ENCODE peak calls at places on chromosomes 1 and 21, in four cellular contexts. Q is ovary; V is breast epithelium; L is CD8-positive, alpha-beta memory T cell. P is an unnamed sample. For H3K4me1, the result is how much of the 10 kb centered on the place peaks cover.

GRCh38 chr1:118960026-118960561 is 28.0 kb downstream of the TBX15 start:
- DNase-seq in V (no peak), Q (no peak), L (no peak), P (no peak)

GRCh38 chr21:45802956-45803612 is 159.6 kb downstream of the PCBP3 start:
- DNase-seq in Q (no peak), L (no peak), V (no peak), P (no peak)

GRCh38 chr1:209176866-209177430 is 406.6 kb upstream of the CAMK1G start:
- DNase-seq in V (no peak), L (no peak), Q (no peak), P (no peak)

GRCh38 chr1:232319106-232319505 is 310.8 kb downstream of the SIPA1L2 start:
- DNase-seq in Q (no peak), V (no peak), L (no peak), P (peak)

GRCh38 chr1:101088431-101088830 is 62.8 kb upstream of the DPH5 start:
- DNase-seq in Q (no peak), V (no peak), L (no peak), P (no peak)

GRCh38 chr1:12345350-12346217 is 115.8 kb downstream of the VPS13D start:
- DNase-seq in Q (no peak), V (no peak), L (no peak), P (no peak)

GRCh38 chr1:245704765-245705164 is 550.0 kb downstream of the KIF26B start:
- DNase-seq in L (no peak), Q (no peak), V (no peak), P (no peak)

GRCh38 chr1:3319874-3320245 is 134.6 kb upstream of the ARHGEF16 start:
- DNase-seq in V (no peak), L (no peak), Q (no peak), P (peak)

GRCh38 chr1:223680188-223680587 is 14.7 kb upstream of the CAPN8 start:
- DNase-seq in Q (no peak), L (no peak), V (no peak), P (no peak)

GRCh38 chr1:235326719-235327558 is 1.0 kb downstream of the ARID4B start:
- DNase-seq in V (peak), Q (peak), L (peak), P (peak)

GRCh38 chr1:25461783-25462182 is 31.1 kb downstream of the MACO1 start:
- DNase-seq in L (no peak), V (no peak), Q (no peak), P (no peak)

GRCh38 chr21:43318841-43319781 is 107.8 kb downstream of the SIK1 start:
- DNase-seq in Q (no peak), V (no peak), L (no peak), P (no peak)

GRCh38 chr21:37060296-37060695 is 12.6 kb downstream of the PIGP start:
- DNase-seq in L (no peak), Q (no peak), V (no peak), P (peak)

GRCh38 chr21:33712022-33712803 is 69.9 kb downstream of the ITSN1 start:
- DNase-seq in V (no peak), L (no peak), Q (no peak), P (no peak)

GRCh38 chr21:41064325-41064724 is 103.6 kb upstream of the BACE2 start:
- DNase-seq in V (peak), L (no peak), Q (no peak), P (no peak)

GRCh38 chr21:36499578-36500471 is 19.9 kb upstream of the CLDN14 start:
- DNase-seq in V (peak), L (no peak), Q (no peak), P (no peak)

GRCh38 chr1:63908016-63908415 is 134.2 kb downstream of the ROR1 start:
- DNase-seq in V (no peak), L (no peak), Q (no peak), P (no peak)

GRCh38 chr1:70156529-70157120 is 48.8 kb downstream of the LRRC40 start:
- DNase-seq in L (no peak), Q (no peak), V (no peak), P (no peak)

GRCh38 chr1:247103777-247104591 is at the start of gene ZNF669:
- DNase-seq in Q (peak), V (peak), L (peak), P (peak)

GRCh38 chr1:42176902-42177519 is 12.5 kb upstream of the GUCA2A start:
- DNase-seq in V (no peak), L (no peak), Q (no peak), P (no peak)

GRCh38 chr1:33872275-33872674 is 8.4 kb downstream of the HMGB4 start:
- DNase-seq in V (no peak), L (no peak), Q (no peak), P (no peak)

GRCh38 chr1:94646151-94646643 is 104.6 kb upstream of the F3 start:
- DNase-seq in Q (no peak), V (no peak), L (no peak), P (no peak)

GRCh38 chr1:21761052-21761451 is 21.9 kb downstream of the USP48 start:
- DNase-seq in V (no peak), Q (no peak), L (no peak), P (no peak)

GRCh38 chr1:21763694-21764419 is 19.1 kb downstream of the USP48 start:
- DNase-seq in L (no peak), V (no peak), Q (no peak), P (no peak)

GRCh38 chr1:21764615-21765423 is 18.1 kb downstream of the USP48 start:
- DNase-seq in L (no peak), V (peak), Q (no peak), P (peak)

GRCh38 chr1:21762022-21762404 is 20.9 kb downstream of the USP48 start:
- DNase-seq in L (no peak), Q (no peak), V (no peak), P (no peak)

DNA sequence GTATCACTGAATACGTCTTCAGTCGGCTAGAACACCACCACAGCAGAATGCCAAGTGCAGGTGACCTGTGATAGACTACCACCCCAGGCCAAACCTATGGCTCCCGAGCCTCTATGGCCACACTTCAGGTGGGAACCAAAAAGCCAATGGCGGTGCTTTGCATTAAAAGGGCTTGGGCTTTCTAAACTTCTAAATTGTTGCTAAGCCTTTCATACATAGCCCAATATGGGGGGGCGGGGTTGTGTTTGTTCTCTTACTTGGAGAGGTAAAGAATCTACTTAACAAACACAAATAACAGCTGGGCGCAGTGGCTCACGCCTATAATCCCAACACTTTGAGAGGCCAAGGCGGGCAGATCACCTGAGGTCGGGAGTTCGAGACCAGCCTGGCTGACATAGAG is 19.7 kb downstream of the USP48 start:
- DNase-seq in Q (no peak), V (no peak), L (no peak), P (no peak)
- H3K4me1 ChIP-seq in Q (under half), V (under half), L (under half), P (under half)

GRCh38 chr1:181100015-181100905 is 11.8 kb downstream of the IER5 start:
- DNase-seq in L (no peak), V (no peak), Q (no peak), P (no peak)

GRCh38 chr1:181100924-181101323 is 12.4 kb downstream of the IER5 start:
- DNase-seq in L (no peak), V (no peak), Q (no peak), P (no peak)

GRCh38 chr1:181102841-181103240 is 14.3 kb downstream of the IER5 start:
- DNase-seq in V (no peak), L (no peak), Q (no peak), P (no peak)

GRCh38 chr1:181103404-181103803 is 14.9 kb downstream of the IER5 start:
- DNase-seq in Q (no peak), V (no peak), L (no peak), P (no peak)

GRCh38 chr1:181101581-181102226 is 13.2 kb downstream of the IER5 start:
- DNase-seq in Q (no peak), L (no peak), V (no peak), P (no peak)
- H3K27ac ChIP-seq in Q (no peak), L (peak), V (peak), P (no peak)

GRCh38 chr1:217139513-217139912 is 416.3 kb upstream of the ESRRG start:
- DNase-seq in Q (no peak), L (no peak), V (no peak), P (no peak)
- H3K4me3 ChIP-seq in Q (no peak), L (no peak), V (no peak), P (peak)

DNA sequence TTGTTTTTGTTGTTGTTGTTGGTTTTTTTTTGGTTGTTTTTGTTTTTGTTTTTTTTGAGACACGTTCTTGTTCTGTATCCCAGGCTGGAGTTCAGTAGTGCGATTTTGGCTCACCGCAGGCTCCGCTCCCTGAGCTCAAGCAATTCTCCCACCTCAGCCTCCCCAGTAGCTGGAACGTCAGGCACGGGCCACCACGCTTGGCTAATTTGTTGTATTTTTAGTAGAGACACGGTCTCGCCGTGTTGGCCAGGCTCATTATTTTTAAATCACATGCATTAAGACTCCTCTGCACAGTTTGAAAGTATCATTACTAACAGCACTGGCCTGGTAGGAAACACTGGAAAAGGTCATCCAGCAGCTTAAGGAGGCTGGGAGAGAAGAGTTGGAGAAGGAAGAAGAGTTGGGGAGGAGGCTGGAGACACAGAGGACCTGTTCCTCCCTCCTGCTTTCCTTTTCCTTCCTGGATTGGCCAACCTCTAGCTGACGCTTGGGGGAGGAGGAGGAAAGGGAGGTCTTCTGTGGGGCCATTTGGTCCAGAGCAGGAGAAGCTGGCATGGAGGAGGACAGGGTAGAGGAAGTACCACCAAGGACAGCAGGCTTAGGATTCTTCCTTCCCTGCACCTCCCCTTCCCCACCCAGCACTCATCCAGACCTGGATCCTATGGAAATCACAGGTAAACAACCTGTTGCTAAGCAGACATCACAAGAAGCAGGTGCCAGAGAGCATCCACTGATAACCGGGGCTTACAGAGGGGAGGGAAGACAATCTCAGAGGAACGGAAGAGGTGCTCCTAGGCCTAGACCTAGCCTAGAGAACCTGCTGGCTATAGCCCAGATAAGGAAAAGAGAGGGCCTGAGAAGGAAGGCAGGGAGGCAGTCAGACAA is 71.9 kb upstream of the GOLT1A start:
- DNase-seq in L (no peak), V (no peak), Q (no peak), P (no peak)
- H3K4me1 ChIP-seq in L (under half), V (under half), Q (under half), P (under half)

P was measured in right atrium auricular region.